ENCODE peak calls at places on chromosomes 2 and 18, in five cellular contexts. N is fibroblast of lung, L is stomach, D is brain microvascular endothelial cell, H is lung. M is an unnamed sample.

GRCh38 chr2:36680012-36680411 is 16.5 kb upstream of the VIT start:
- DNase-seq in N (peak; percentile 39), L (no peak), D (no peak), H (no peak), M (no peak)

GRCh38 chr2:88055049-88055435 is 541 bp downstream of the KRCC1 start:
- DNase-seq in N (peak; percentile 66), L (no peak), D (peak; percentile 1), H (no peak), M (no peak)

GRCh38 chr2:239344857-239345216 is 56.0 kb downstream of the HDAC4 start:
- DNase-seq in N (no peak), L (peak; percentile 70), D (no peak), H (no peak), M (peak; percentile 82)

GRCh38 chr2:30756051-30756719 is 51.1 kb downstream of the CAPN13 start:
- DNase-seq in N (peak; percentile 0), L (no peak), D (peak; percentile 25), H (no peak), M (no peak)

GRCh38 chr2:15084826-15085489 is 452.4 kb downstream of the LRATD1 start:
- DNase-seq in N (no peak), L (no peak), D (no peak), H (no peak), M (no peak)

GRCh38 chr2:30686000-30686399 is 121.2 kb downstream of the CAPN13 start:
- DNase-seq in N (no peak), L (no peak), D (no peak), H (peak; percentile 28), M (peak; percentile 78)

GRCh38 chr2:127225186-127225960 is 5.3 kb upstream of the CYP27C1 start:
- DNase-seq in N (no peak), L (no peak), D (peak; percentile 73), H (no peak), M (no peak)

GRCh38 chr2:170340693-170341068 is 162.7 kb downstream of the MYO3B start:
- DNase-seq in N (no peak), L (no peak), D (no peak), H (no peak), M (no peak)

GRCh38 chr2:189083088-189083487 is 96.5 kb downstream of the COL5A2 start:
- DNase-seq in N (no peak), L (no peak), D (no peak), H (no peak), M (no peak)

GRCh38 chr18:80136679-80137078 is 27.6 kb downstream of the ADNP2 start:
- DNase-seq in N (no peak), L (no peak), D (no peak), H (no peak), M (no peak)

GRCh38 chr2:113084249-113085000 is 16.7 kb downstream of the IL1F10 start:
- DNase-seq in N (peak; percentile 18), L (no peak), D (no peak), H (no peak), M (peak; percentile 51)

GRCh38 chr18:34626404-34627137 is 83.5 kb upstream of the DTNA start:
- DNase-seq in N (peak; percentile 21), L (no peak), D (peak; percentile 40), H (no peak), M (no peak)

GRCh38 chr2:46389417-46389916 is 89.9 kb upstream of the TMEM247 start:
- DNase-seq in N (peak; percentile 15), L (no peak), D (no peak), H (peak; percentile 28), M (no peak)

GRCh38 chr2:200618590-200619021 is 32.8 kb downstream of the AOX1 start:
- DNase-seq in N (peak; percentile 89), L (no peak), D (peak; percentile 24), H (no peak), M (no peak)

GRCh38 chr2:13046557-13047165 is 329.9 kb downstream of the TRIB2 start:
- DNase-seq in N (peak; percentile 56), L (no peak), D (no peak), H (no peak), M (no peak)

GRCh38 chr2:66255136-66255535 is 179.8 kb upstream of the MEIS1 start:
- DNase-seq in N (no peak), L (no peak), D (no peak), H (no peak), M (no peak)

GRCh38 chr18:79513381-79514081 is 117.8 kb downstream of the NFATC1 start:
- DNase-seq in N (no peak), L (peak; percentile 18), D (no peak), H (no peak), M (no peak)

GRCh38 chr2:127423880-127424279 is 5.7 kb downstream of the PROC start:
- DNase-seq in N (no peak), L (no peak), D (no peak), H (no peak), M (no peak)

GRCh38 chr2:38653715-38654494 is 12.0 kb upstream of the GALM start:
- DNase-seq in N (no peak), L (no peak), D (no peak), H (no peak), M (no peak)

GRCh38 chr2:17863539-17863938 is 14.9 kb upstream of the KCNS3 start:
- DNase-seq in N (no peak), L (no peak), D (no peak), H (no peak), M (no peak)

GRCh38 chr2:36371963-36372391 is 16.4 kb downstream of the CRIM1 start:
- DNase-seq in N (peak; percentile 74), L (no peak), D (no peak), H (no peak), M (no peak)

GRCh38 chr2:67604360-67604759 is 207.2 kb downstream of the ETAA1 start:
- DNase-seq in N (no peak), L (no peak), D (no peak), H (no peak), M (no peak)

GRCh38 chr2:101305492-101306123 is 2.9 kb downstream of the RNF149 start:
- DNase-seq in N (peak; percentile 47), L (no peak), D (peak; percentile 65), H (no peak), M (no peak)

GRCh38 chr2:29239209-29239960 is 124.2 kb downstream of the CLIP4 start:
- DNase-seq in N (no peak), L (no peak), D (no peak), H (no peak), M (no peak)

GRCh38 chr2:237152361-237152760 is 66.7 kb downstream of the COPS8 start:
- DNase-seq in N (no peak), L (no peak), D (no peak), H (no peak), M (no peak)

GRCh38 chr2:191910518-191910917 is 63.6 kb upstream of the CAVIN2 start:
- DNase-seq in N (peak; percentile 52), L (no peak), D (peak; percentile 83), H (no peak), M (no peak)

GRCh38 chr2:226902041-226902972 is 66.5 kb downstream of the RHBDD1 start:
- DNase-seq in N (peak; percentile 30), L (no peak), D (no peak), H (no peak), M (no peak)
- H3K27ac ChIP-seq in N (no peak overlapping the region), L (no peak overlapping the region), D (peak overlapping the region; percentile 71), H (no peak overlapping the region), M (no peak overlapping the region)

DNA sequence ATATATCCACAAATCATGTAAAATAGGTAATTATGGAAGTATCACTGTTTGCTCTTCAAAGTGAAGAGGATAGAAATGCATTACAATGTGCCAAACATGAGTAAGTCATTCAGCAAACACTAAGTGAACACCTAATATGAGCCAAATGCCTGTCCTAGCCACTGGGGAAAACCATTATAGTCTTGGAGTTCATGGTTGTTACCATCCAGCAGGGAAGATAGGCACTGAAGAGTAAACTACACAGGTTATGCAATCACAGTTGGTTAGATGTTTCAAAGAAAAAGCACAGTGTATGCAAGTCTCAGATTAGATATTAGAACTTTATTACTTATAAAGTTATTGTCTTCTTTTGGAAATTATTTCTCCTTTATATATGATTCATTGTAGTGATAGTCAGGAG is 3.9 kb upstream of the SERPINB2 start:
- DNase-seq in N (no peak), L (no peak), D (no peak), H (no peak), M (no peak)
- H3K27ac ChIP-seq in N (no peak overlapping the region), L (no peak overlapping the region), D (no peak overlapping the region), H (no peak overlapping the region), M (no peak overlapping the region)

DNA sequence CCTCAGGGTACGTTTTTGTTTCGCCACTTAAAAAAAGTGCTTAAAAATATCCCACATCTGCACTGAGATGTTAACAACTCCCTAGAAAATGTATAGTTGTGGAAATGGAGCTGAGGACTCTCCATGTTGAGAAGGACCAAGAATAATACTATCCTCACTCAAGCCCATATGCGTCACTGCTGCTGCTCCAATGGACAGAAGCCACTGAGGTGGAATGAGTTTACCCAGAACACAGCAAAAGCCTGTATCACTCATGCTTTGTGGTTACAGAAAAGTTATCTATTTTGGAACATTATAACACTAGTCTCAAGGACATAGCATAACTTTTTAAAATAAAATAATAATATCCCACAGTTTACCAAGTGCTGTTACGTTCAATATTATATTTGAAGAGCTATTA is 31.9 kb downstream of the DSC3 start:
- DNase-seq in N (no peak), L (no peak), D (no peak), H (no peak), M (no peak)
- H3K27ac ChIP-seq in N (no peak overlapping the region), L (no peak overlapping the region), D (no peak overlapping the region), H (no peak overlapping the region), M (no peak overlapping the region)

DNA sequence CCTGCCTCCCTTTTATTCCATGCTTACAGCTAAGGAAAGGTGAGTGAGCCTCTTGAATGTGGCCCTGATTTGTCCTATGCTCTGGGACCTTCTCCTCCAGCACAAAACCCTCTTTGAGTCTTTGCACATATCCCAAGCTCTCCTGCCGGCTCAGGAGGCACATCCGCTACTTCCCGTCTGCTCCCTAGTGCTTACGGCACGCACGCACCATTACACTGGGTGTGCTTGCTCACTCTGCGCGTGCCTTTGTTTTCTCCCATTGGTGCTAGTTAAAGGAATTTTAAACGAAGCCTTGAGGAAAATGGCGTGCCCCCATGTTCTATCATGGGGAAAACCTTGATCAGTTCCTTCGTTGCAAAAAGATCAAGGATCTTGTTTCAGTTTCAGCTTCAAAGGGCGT is 7.9 kb upstream of the DGKD start:
- DNase-seq in N (no peak), L (no peak), D (no peak), H (no peak), M (no peak)
- H3K27ac ChIP-seq in N (no peak overlapping the region), L (no peak overlapping the region), D (no peak overlapping the region), H (no peak overlapping the region), M (no peak overlapping the region)

GRCh38 chr2:161708350-161708974 is 84.2 kb downstream of the SLC4A10 start:
- DNase-seq in N (no peak), L (no peak), D (no peak), H (no peak), M (no peak)

GRCh38 chr2:161703863-161704262 is 79.6 kb downstream of the SLC4A10 start:
- DNase-seq in N (no peak), L (no peak), D (no peak), H (no peak), M (no peak)

GRCh38 chr2:161710131-161710915 is 86.1 kb downstream of the SLC4A10 start:
- DNase-seq in N (peak; percentile 9), L (no peak), D (no peak), H (no peak), M (no peak)

DNA sequence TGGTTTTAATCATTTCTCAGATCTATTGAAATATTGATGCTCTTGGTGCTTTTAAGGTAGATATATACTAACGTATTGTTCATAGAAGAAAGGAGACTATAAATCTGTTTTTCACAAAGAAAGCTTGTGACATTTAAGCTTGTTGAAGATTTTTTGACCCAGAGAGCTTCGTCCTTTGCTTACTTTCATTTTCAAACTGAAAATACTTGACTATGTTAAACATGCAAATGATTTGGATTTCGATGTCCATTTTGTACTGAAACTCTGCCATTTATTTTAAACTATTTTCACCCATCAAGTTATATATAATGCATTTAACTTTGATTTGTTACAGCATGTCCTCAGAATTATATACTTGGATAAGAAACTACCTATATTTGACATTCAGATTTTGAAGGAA is 85.2 kb downstream of the SLC4A10 start:
- DNase-seq in N (peak; percentile 3), L (no peak), D (no peak), H (no peak), M (no peak)
- H3K27ac ChIP-seq in N (no peak overlapping the region), L (no peak overlapping the region), D (no peak overlapping the region), H (no peak overlapping the region), M (no peak overlapping the region)